ENCODE peak calls at places on chromosomes 4 and X, in four cellular contexts. R, X, K and H are unnamed samples.

GRCh38 chrX:20947411-20947912 is 426.8 kb upstream of the CNKSR2 start:
- DNase-seq in X (no peak), R (no peak), K (no peak), H (no peak)

GRCh38 chrX:46759645-46759974 is 692 bp upstream of the SLC9A7 start:
- DNase-seq in R (no peak), X (no peak), K (no peak), H (no peak)

GRCh38 chr4:18185491-18185890 is 163.9 kb upstream of the LCORL start:
- DNase-seq in X (no peak), R (no peak), K (no peak), H (no peak)

GRCh38 chr4:43331226-43332078 is 438.9 kb downstream of the GRXCR1 start:
- DNase-seq in R (no peak), X (no peak), K (no peak), H (no peak)

GRCh38 chrX:24294619-24295018 is 19.2 kb downstream of the SUPT20HL2 start:
- DNase-seq in X (no peak), R (no peak), K (no peak), H (no peak)

GRCh38 chrX:154505726-154506125 is 10.3 kb downstream of the FAM3A start:
- DNase-seq in R (no peak), X (no peak), K (no peak), H (no peak)

GRCh38 chr4:152515678-152516077 is 20.2 kb downstream of the FBXW7 start:
- DNase-seq in K (no peak), R (no peak), X (no peak), H (no peak)

GRCh38 chrX:121433289-121433688 is 385.9 kb downstream of the GLUD2 start:
- DNase-seq in X (no peak), R (no peak), K (no peak), H (no peak)

GRCh38 chr4:2217726-2218125 is 24.2 kb downstream of the HAUS3 start:
- DNase-seq in X (no peak), K (no peak), R (no peak), H (no peak)

GRCh38 chrX:24594531-24594930 is 52.6 kb downstream of the PCYT1B start:
- DNase-seq in X (no peak), K (no peak), R (no peak), H (no peak)

GRCh38 chr4:119040711-119041185 is 94.9 kb upstream of the MYOZ2 start:
- DNase-seq in K (no peak), R (no peak), X (no peak), H (no peak)

GRCh38 chr4:111991797-111992196 is 153.5 kb upstream of the FAM241A start:
- DNase-seq in X (no peak), R (no peak), K (no peak), H (no peak)

GRCh38 chr4:186746581-186746980 is 22.9 kb upstream of the FAT1 start:
- DNase-seq in X (no peak), K (no peak), R (no peak), H (no peak)

GRCh38 chr4:138138774-138139173 is 103.4 kb downstream of the SLC7A11 start:
- DNase-seq in R (no peak), X (no peak), K (no peak), H (no peak)

GRCh38 chrX:134377537-134377936 is 82.4 kb upstream of the HPRT1 start:
- DNase-seq in R (no peak), X (no peak), K (no peak), H (no peak)

GRCh38 chrX:132199941-132200340 is 19.3 kb downstream of the RAP2C start:
- DNase-seq in R (no peak), X (no peak), K (no peak), H (no peak)

GRCh38 chr4:81724925-81725329 is 253.2 kb upstream of the RASGEF1B start:
- DNase-seq in X (no peak), K (no peak), R (peak), H (no peak)

GRCh38 chrX:11562570-11562969 is 103.2 kb downstream of the ARHGAP6 start:
- DNase-seq in R (no peak), X (no peak), K (no peak), H (no peak)

GRCh38 chrX:75181721-75182120 is 25.6 kb upstream of the ABCB7 start:
- DNase-seq in K (no peak), R (no peak), X (no peak), H (no peak)

GRCh38 chr4:20272411-20272872 is 20.7 kb downstream of the SLIT2 start:
- DNase-seq in X (no peak), K (no peak), R (no peak), H (no peak)

GRCh38 chrX:110044531-110045249 is 41.8 kb downstream of the TMEM164 start:
- DNase-seq in R (no peak), X (no peak), K (no peak), H (no peak)

GRCh38 chr4:73573794-73574528 is 46.3 kb downstream of the RASSF6 start:
- DNase-seq in K (peak), X (no peak), R (no peak), H (peak)

GRCh38 chrX:96591418-96591817 is 93.2 kb upstream of the DIAPH2 start:
- DNase-seq in X (no peak), K (no peak), R (no peak), H (no peak)

GRCh38 chr4:2286904-2287593 is 25.1 kb upstream of the MXD4 start:
- DNase-seq in R (no peak), X (no peak), K (no peak), H (no peak)

GRCh38 chr4:127143460-127144190 is 489.1 kb upstream of the INTU start:
- DNase-seq in R (no peak), K (no peak), X (no peak), H (no peak)

GRCh38 chr4:40908702-40909362 is 159.1 kb downstream of the NSUN7 start:
- DNase-seq in X (peak), R (peak), K (peak), H (peak)

GRCh38 chr4:109691411-109691920 is 11.8 kb downstream of the CASP6 start:
- DNase-seq in X (no peak), R (no peak), K (no peak), H (no peak)

GRCh38 chrX:17007134-17007768 is 60.8 kb downstream of the REPS2 start:
- DNase-seq in X (no peak), K (no peak), R (peak), H (no peak)

GRCh38 chr4:176209535-176209934 is 14.2 kb upstream of the SPATA4 start:
- DNase-seq in K (no peak), R (no peak), X (no peak), H (no peak)

GRCh38 chr4:683982-684571 is 4.9 kb downstream of the SLC49A3 start:
- DNase-seq in R (peak), K (no peak), X (no peak), H (peak)

GRCh38 chr4:112145820-112146813 is 863 bp downstream of the FAM241A start:
- DNase-seq in X (peak), K (peak), R (peak), H (no peak)

GRCh38 chr4:140056015-140056414 is 98.0 kb downstream of the MAML3 start:
- DNase-seq in K (no peak), X (no peak), R (no peak), H (no peak)

GRCh38 chr4:184444953-184445309 is 29.4 kb downstream of the IRF2 start:
- DNase-seq in R (no peak), X (no peak), K (peak), H (no peak)

GRCh38 chrX:124530803-124531202 is 184.4 kb downstream of the SH2D1A start:
- DNase-seq in R (no peak), K (no peak), X (no peak), H (no peak)